ENCODE peak calls at places on chromosomes 11 and 22, in six cellular contexts. F is right cardiac atrium, M is RWPE1, K is A549, Y is thoracic aorta, S is aorta. W is an unnamed sample.

GRCh38 chr11:134497586-134497985 is 85.5 kb upstream of the B3GAT1 start:
- DNase-seq in M (no peak), S (no peak), F (no peak), K (no peak), Y (no peak), W (no peak)

GRCh38 chr22:41353862-41354575 is 27.7 kb upstream of the TEF start:
- DNase-seq in F (no peak), M (no peak), S (no peak), K (no peak), Y (no peak), W (no peak)

GRCh38 chr11:114116357-114116756 is 56.8 kb downstream of the ZBTB16 start:
- DNase-seq in K (no peak), Y (no peak), S (no peak), M (no peak), F (no peak), W (no peak)

GRCh38 chr11:77141034-77141433 is 13.0 kb downstream of the MYO7A start:
- DNase-seq in F (no peak), S (no peak), M (no peak), Y (no peak), K (no peak), W (peak)

GRCh38 chr11:131745405-131745804 is 375.0 kb downstream of the NTM start:
- DNase-seq in F (no peak), Y (no peak), M (no peak), S (no peak), K (no peak), W (no peak)

GRCh38 chr22:19803736-19804267 is 43.2 kb downstream of the TBX1 start:
- DNase-seq in K (no peak), S (peak), Y (no peak), F (peak), M (no peak), W (no peak)

GRCh38 chr22:43147821-43148220 is 3.5 kb upstream of the TSPO start:
- DNase-seq in K (no peak), S (peak), M (no peak), Y (no peak), F (peak), W (no peak)

GRCh38 chr11:77374611-77375031 is 73.1 kb upstream of the GDPD4 start:
- DNase-seq in Y (no peak), S (no peak), K (no peak), F (no peak), M (no peak), W (peak)

GRCh38 chr11:107859459-107860239 is 1.1 kb upstream of the SLC35F2 start:
- DNase-seq in K (peak), S (peak), M (peak), Y (no peak), F (peak), W (no peak)

GRCh38 chr22:33054276-33054675 is 3.9 kb downstream of the SYN3 start:
- DNase-seq in M (no peak), S (no peak), Y (no peak), F (no peak), K (no peak), W (no peak)

GRCh38 chr11:97786961-97787360 is 1233.8 kb upstream of the CNTN5 start:
- DNase-seq in M (no peak), Y (no peak), S (no peak), K (no peak), F (no peak), W (no peak)

GRCh38 chr11:77467233-77467632 is 6.7 kb downstream of the PAK1 start:
- DNase-seq in M (no peak), K (no peak), F (no peak), S (no peak), Y (no peak), W (no peak)

GRCh38 chr11:8863838-8864237 is 47.2 kb upstream of the AKIP1 start:
- DNase-seq in M (no peak), F (no peak), K (no peak), Y (no peak), S (no peak), W (no peak)

GRCh38 chr22:38286915-38287669 is 14.3 kb upstream of the TMEM184B start:
- DNase-seq in Y (no peak), M (no peak), S (no peak), F (no peak), K (no peak), W (no peak)

GRCh38 chr22:33361581-33361980 is 303.4 kb upstream of the SYN3 start:
- DNase-seq in F (no peak), S (no peak), K (no peak), M (no peak), Y (no peak), W (no peak)

GRCh38 chr11:646214-646613 is 9.1 kb downstream of the DRD4 start:
- DNase-seq in Y (no peak), S (no peak), F (peak), K (no peak), M (no peak), W (no peak)

GRCh38 chr11:10042699-10043098 is 251.3 kb downstream of the SBF2 start:
- DNase-seq in S (no peak), K (no peak), F (no peak), M (no peak), Y (no peak), W (no peak)

GRCh38 chr11:93890441-93891051 is 40.1 kb upstream of the VSTM5 start:
- DNase-seq in F (no peak), Y (no peak), M (no peak), K (no peak), S (no peak), W (no peak)

GRCh38 chr11:96204721-96205459 is 138.1 kb downstream of the MAML2 start:
- DNase-seq in M (no peak), Y (no peak), F (no peak), S (no peak), K (no peak), W (no peak)

GRCh38 chr22:40345271-40345670 is 1.0 kb upstream of the ADSL start:
- DNase-seq in F (no peak), K (no peak), S (no peak), M (no peak), Y (no peak), W (no peak)

GRCh38 chr11:33942954-33943353 is 51.1 kb upstream of the LMO2 start:
- DNase-seq in F (peak), K (no peak), Y (peak), S (peak), M (peak), W (no peak)

GRCh38 chr22:20194681-20195593 is 44.1 kb upstream of the CCDC188 start:
- DNase-seq in Y (no peak), K (no peak), M (no peak), F (no peak), S (no peak), W (no peak)

GRCh38 chr11:36295926-36296325 is at the start of gene PRR5L:
- DNase-seq in F (no peak), K (no peak), S (no peak), Y (no peak), M (no peak), W (no peak)

GRCh38 chr11:101866619-101867491 is 48.0 kb upstream of the CEP126 start:
- DNase-seq in F (no peak), K (peak), M (peak), S (no peak), Y (no peak), W (peak)

GRCh38 chr11:101870510-101870909 is 44.3 kb upstream of the CEP126 start:
- DNase-seq in Y (no peak), F (no peak), K (peak), M (peak), S (no peak), W (no peak)

GRCh38 chr11:101863361-101863760 is 51.4 kb upstream of the CEP126 start:
- DNase-seq in Y (no peak), S (no peak), F (no peak), K (no peak), M (peak), W (no peak)

GRCh38 chr11:101864098-101864497 is 50.7 kb upstream of the CEP126 start:
- DNase-seq in K (no peak), M (no peak), Y (no peak), S (no peak), F (no peak), W (no peak)

GRCh38 chr11:101867951-101868350 is 46.9 kb upstream of the CEP126 start:
- DNase-seq in F (no peak), S (no peak), Y (no peak), K (no peak), M (no peak), W (no peak)
- H3K27ac ChIP-seq in F (no peak), S (no peak), Y (no peak), K (peak), M (no peak), W (no peak)

DNA sequence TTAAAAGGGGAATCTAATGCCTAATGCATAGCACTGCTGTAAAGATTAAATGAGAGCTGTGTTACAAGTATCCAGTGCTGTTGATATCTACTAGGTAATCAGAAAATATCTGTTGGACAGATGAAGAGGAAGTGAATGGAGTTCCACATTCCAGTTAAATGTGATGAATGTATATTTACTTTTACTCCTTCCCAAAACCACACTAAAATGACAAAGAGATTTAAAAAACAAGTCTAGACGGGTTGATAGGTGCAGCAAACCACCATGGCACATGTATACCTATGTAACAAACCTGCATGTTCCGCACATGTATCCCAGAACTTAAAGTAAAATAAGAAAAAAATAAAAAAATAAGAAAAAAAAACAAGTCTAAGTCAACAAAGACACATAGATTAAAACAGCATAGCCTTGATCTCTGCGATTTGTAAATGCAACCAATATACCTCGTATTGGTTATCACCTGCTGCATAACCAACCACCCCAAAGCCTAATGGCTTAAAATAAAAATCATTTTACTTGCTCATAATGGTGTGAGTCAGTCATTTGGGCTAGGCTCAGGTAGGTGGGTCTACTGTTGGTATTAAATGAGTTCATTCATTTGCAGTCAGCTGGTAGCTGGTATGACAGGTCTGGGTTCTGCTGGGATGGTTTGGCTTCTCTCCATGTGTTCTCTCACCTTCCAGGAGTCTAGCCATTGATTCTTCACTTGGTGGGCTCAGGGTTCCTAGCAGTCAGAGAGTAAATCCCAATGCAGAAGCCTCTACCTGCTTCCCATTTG is 39.7 kb upstream of the SLC6A5 start:
- DNase-seq in F (no peak), S (no peak), M (peak), Y (no peak), K (no peak), W (peak)
- H3K27ac ChIP-seq in F (no peak), S (no peak), M (no peak), Y (no peak), K (no peak), W (peak)

GRCh38 chr22:37229012-37229804 is 14.9 kb downstream of the RAC2 start:
- DNase-seq in Y (no peak), M (peak), F (peak), S (peak), K (peak), W (no peak)

GRCh38 chr22:37232140-37232998 is 11.7 kb downstream of the RAC2 start:
- DNase-seq in K (no peak), Y (no peak), M (no peak), S (peak), F (no peak), W (no peak)

GRCh38 chr22:37231406-37232139 is 12.5 kb downstream of the RAC2 start:
- DNase-seq in S (peak), Y (no peak), K (no peak), M (no peak), F (no peak), W (no peak)

GRCh38 chr22:37229805-37230672 is 14.0 kb downstream of the RAC2 start:
- DNase-seq in Y (no peak), K (no peak), S (peak), F (peak), M (no peak), W (no peak)

DNA sequence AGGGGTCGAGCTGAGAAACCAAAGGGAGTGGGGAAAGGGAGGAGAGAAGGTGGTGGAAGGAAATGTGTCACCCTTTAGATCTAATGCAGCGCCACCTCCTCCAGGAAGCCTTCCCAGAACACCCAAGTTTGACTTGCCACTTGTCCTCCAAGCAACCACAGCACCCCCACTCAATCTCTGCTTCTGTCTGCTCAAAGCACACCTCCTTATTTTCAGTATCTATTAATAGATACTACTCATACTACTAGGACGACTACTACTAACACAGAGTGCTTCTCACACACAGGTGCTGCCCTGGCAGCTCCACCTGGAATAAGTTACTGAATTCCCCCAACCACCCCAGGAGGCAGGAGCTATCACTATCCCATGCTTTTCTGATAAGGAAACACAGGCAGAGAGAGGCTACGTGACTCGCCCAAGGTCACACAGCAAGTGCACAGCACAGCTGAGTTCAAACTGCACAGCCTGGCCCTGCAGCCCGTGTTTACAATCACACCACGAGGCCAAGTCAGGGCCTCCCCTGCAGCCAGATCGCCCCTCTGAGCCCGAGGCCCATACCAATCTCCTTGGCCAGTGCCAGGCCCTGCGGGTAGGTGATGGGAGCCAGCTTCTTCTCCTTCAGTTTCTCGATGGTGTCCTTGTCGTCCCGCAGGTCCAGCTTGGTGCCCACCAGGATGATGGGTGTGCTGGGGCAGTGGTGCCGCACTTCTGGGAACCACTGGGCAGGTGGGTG is 13.2 kb downstream of the RAC2 start:
- DNase-seq in K (no peak), Y (no peak), F (no peak), S (peak), M (no peak), W (no peak)
- H3K27ac ChIP-seq in K (peak), Y (no peak), F (no peak), S (no peak), M (peak), W (peak)

GRCh38 chr11:44943696-44944095 is 7.0 kb downstream of the TP53I11 start:
- DNase-seq in K (no peak), Y (no peak), S (no peak), M (no peak), F (no peak), W (no peak)

GRCh38 chr11:44941286-44942021 is 9.2 kb downstream of the TP53I11 start:
- DNase-seq in F (peak), K (no peak), M (no peak), Y (no peak), S (no peak), W (no peak)

GRCh38 chr11:44943118-44943517 is 7.6 kb downstream of the TP53I11 start:
- DNase-seq in Y (no peak), S (peak), M (no peak), F (peak), K (no peak), W (no peak)

GRCh38 chr11:44940835-44941234 is 9.8 kb downstream of the TP53I11 start:
- DNase-seq in S (no peak), K (no peak), F (peak), M (no peak), Y (no peak), W (no peak)

GRCh38 chr11:44942029-44942710 is 8.5 kb downstream of the TP53I11 start:
- DNase-seq in F (peak), M (no peak), Y (no peak), S (no peak), K (no peak), W (no peak)
- H3K27ac ChIP-seq in F (no peak), M (peak), Y (no peak), S (no peak), K (no peak), W (no peak)

GRCh38 chr22:35455529-35455928 is 55.6 kb downstream of the MCM5 start:
- DNase-seq in M (no peak), K (no peak), F (no peak), S (no peak), Y (no peak), W (no peak)

GRCh38 chr22:35458547-35459422 is 58.8 kb downstream of the MCM5 start:
- DNase-seq in M (no peak), K (no peak), F (no peak), S (no peak), Y (no peak), W (no peak)

GRCh38 chr22:35459423-35459894 is 59.5 kb downstream of the MCM5 start:
- DNase-seq in Y (no peak), F (no peak), K (no peak), S (no peak), M (no peak), W (no peak)

GRCh38 chr22:35456757-35457156 is 56.8 kb downstream of the MCM5 start:
- DNase-seq in K (no peak), M (no peak), Y (no peak), S (no peak), F (no peak), W (no peak)

DNA sequence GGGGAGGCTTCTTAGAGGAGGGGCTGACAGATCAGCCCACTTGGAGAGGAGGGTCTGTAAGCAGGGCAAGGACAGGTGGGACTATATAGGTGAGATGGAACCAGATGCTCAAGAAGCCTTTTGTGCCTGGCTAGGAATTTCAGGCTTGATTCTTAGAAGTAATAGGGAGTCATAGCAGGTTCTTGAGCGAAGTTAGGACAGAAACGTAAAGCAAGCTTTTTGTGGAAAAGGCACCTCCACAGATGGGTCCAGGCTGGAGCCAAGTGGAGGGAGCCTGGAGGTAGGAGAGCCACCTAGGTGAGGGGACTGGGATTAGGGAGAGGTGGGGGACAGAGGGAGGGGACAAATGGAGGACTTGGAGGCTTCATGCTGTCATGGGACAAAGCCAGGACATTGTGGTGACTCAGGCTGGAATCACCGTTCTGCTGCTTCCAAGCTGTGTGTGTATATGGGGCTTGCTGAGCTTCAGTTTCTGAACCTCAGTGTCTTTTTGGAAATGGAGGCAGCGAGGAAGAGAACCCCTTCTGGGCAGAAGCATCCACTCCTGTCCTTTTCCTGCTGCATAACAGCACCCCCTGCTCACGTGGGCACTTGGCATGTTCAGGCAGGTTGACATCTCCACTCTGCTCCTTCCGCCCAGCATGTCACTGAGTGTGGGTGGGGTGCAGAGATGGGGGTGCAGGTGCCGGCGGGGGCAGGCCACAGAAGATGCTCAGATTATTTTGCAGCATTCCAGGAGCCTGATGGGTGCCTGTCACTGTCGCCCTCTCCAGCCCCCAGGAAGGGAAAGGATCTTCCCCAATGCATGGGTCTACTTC is 58.0 kb downstream of the MCM5 start:
- DNase-seq in F (no peak), Y (no peak), S (no peak), K (no peak), M (no peak), W (no peak)
- H3K27ac ChIP-seq in F (no peak), Y (no peak), S (no peak), K (no peak), M (peak), W (no peak)

GRCh38 chr11:69078508-69078907 is 29.8 kb downstream of the TPCN2 start:
- DNase-seq in S (no peak), K (no peak), M (no peak), F (peak), Y (no peak), W (no peak)

GRCh38 chr11:69074375-69074774 is 25.6 kb downstream of the TPCN2 start:
- DNase-seq in K (no peak), M (no peak), Y (no peak), F (no peak), S (no peak), W (no peak)

GRCh38 chr11:69074786-69075185 is 26.1 kb downstream of the TPCN2 start:
- DNase-seq in F (peak), M (no peak), Y (no peak), S (no peak), K (no peak), W (no peak)

GRCh38 chr11:69075421-69076128 is 26.8 kb downstream of the TPCN2 start:
- DNase-seq in Y (peak), S (peak), M (no peak), F (peak), K (no peak), W (peak)

GRCh38 chr11:69076129-69076791 is 27.5 kb downstream of the TPCN2 start:
- DNase-seq in F (peak), K (no peak), S (no peak), M (no peak), Y (no peak), W (no peak)
- H3K27ac ChIP-seq in F (peak), K (no peak), S (no peak), M (no peak), Y (peak), W (no peak)

DNA sequence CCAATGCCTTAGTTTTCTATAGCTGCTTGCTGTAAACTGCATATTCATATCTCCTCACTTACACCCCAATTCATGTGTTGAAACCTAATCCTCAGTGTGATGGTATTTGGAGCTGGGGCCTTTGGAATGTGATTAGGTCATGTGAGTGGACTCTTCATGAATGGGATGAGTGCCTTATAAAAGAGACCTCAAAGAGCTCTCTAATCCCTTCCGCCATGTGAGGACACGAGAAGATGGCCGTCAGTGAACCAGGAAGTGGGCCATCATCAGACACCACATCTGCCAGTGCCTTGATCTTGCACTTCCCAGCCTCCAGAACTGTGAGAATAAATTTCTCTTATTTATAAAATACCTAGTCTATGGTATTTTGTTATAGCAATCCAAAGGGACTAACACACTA is 79.3 kb downstream of the CYP2R1 start:
- DNase-seq in F (no peak), K (no peak), Y (no peak), S (no peak), M (no peak), W (no peak)
- H3K27ac ChIP-seq in F (no peak), K (no peak), Y (no peak), S (no peak), M (no peak), W (no peak)

GRCh38 chr22:48918585-48919186 is 909.0 kb downstream of the BRD1 start:
- DNase-seq in K (no peak), F (no peak), Y (no peak), S (no peak), M (no peak), W (no peak)

GRCh38 chr22:48921411-48921903 is 906.2 kb downstream of the BRD1 start:
- DNase-seq in K (no peak), Y (no peak), F (no peak), S (no peak), M (no peak), W (no peak)

GRCh38 chr22:48919851-48920589 is 907.7 kb downstream of the BRD1 start:
- DNase-seq in M (no peak), Y (no peak), F (no peak), K (no peak), S (no peak), W (no peak)

GRCh38 chr22:48919187-48919590 is 908.5 kb downstream of the BRD1 start:
- DNase-seq in K (no peak), M (no peak), S (no peak), Y (no peak), F (no peak), W (no peak)

GRCh38 chr22:48920776-48921241 is 906.9 kb downstream of the BRD1 start:
- DNase-seq in Y (no peak), S (no peak), F (no peak), M (no peak), K (no peak), W (no peak)
- H3K27ac ChIP-seq in Y (no peak), S (no peak), F (no peak), M (no peak), K (no peak), W (no peak)